ENCODE peak calls at places on chromosomes 7 and 10, in five cellular contexts. One of them, this sample, is unnamed.

GRCh38 chr7:45347804-45348203 is 190.2 kb downstream of the RAMP3 start:
- DNase-seq in K562: peak
- DNase-seq in A549: peak
- DNase-seq in stomach: no peak
- DNase-seq in tibial nerve: no peak
- DNase-seq in this sample: no peak

GRCh38 chr10:75853085-75853484 is 421.7 kb downstream of the LRMDA start:
- DNase-seq in K562: peak
- DNase-seq in A549: peak
- DNase-seq in stomach: no peak
- DNase-seq in tibial nerve: no peak
- DNase-seq in this sample: no peak

GRCh38 chr10:133124357-133125211 is 35.4 kb upstream of the KNDC1 start:
- DNase-seq in K562: peak
- DNase-seq in A549: peak
- DNase-seq in stomach: peak
- DNase-seq in tibial nerve: no peak
- DNase-seq in this sample: peak

GRCh38 chr7:19133891-19134290 is 11.3 kb downstream of the FERD3L start:
- DNase-seq in K562: no peak
- DNase-seq in A549: no peak
- DNase-seq in stomach: no peak
- DNase-seq in tibial nerve: no peak
- DNase-seq in this sample: no peak

GRCh38 chr7:79296553-79297320 is 156.7 kb downstream of the MAGI2 start:
- DNase-seq in K562: no peak
- DNase-seq in A549: no peak
- DNase-seq in stomach: no peak
- DNase-seq in tibial nerve: no peak
- DNase-seq in this sample: no peak

GRCh38 chr7:42082144-42082543 is 154.9 kb downstream of the GLI3 start:
- DNase-seq in K562: no peak
- DNase-seq in A549: no peak
- DNase-seq in stomach: no peak
- DNase-seq in tibial nerve: no peak
- DNase-seq in this sample: no peak

GRCh38 chr10:57102234-57102633 is 741.2 kb upstream of the ZWINT start:
- DNase-seq in K562: no peak
- DNase-seq in A549: no peak
- DNase-seq in stomach: no peak
- DNase-seq in tibial nerve: no peak
- DNase-seq in this sample: no peak

GRCh38 chr7:137999496-138000080 is 2.3 kb downstream of the CREB3L2 start:
- DNase-seq in K562: no peak
- DNase-seq in A549: no peak
- DNase-seq in stomach: no peak
- DNase-seq in tibial nerve: no peak
- DNase-seq in this sample: no peak

GRCh38 chr10:71076473-71077142 is 135.8 kb upstream of the UNC5B start:
- DNase-seq in K562: no peak
- DNase-seq in A549: no peak
- DNase-seq in stomach: no peak
- DNase-seq in tibial nerve: no peak
- DNase-seq in this sample: peak

GRCh38 chr7:38673795-38674194 is 42.6 kb upstream of the AMPH start:
- DNase-seq in K562: no peak
- DNase-seq in A549: peak
- DNase-seq in stomach: no peak
- DNase-seq in tibial nerve: no peak
- DNase-seq in this sample: no peak

GRCh38 chr10:18219096-18219495 is 78.9 kb downstream of the CACNB2 start:
- DNase-seq in K562: no peak
- DNase-seq in A549: no peak
- DNase-seq in stomach: no peak
- DNase-seq in tibial nerve: no peak
- DNase-seq in this sample: no peak

GRCh38 chr7:38222481-38223096 is 44.5 kb downstream of the STARD3NL start:
- DNase-seq in K562: peak
- DNase-seq in A549: peak
- DNase-seq in stomach: no peak
- DNase-seq in tibial nerve: peak
- DNase-seq in this sample: no peak

GRCh38 chr7:46478046-46478445 is 557.0 kb upstream of the IGFBP3 start:
- DNase-seq in K562: no peak
- DNase-seq in A549: no peak
- DNase-seq in stomach: no peak
- DNase-seq in tibial nerve: no peak
- DNase-seq in this sample: no peak

GRCh38 chr7:46627038-46627315 is 705.9 kb upstream of the IGFBP3 start:
- DNase-seq in K562: no peak
- DNase-seq in A549: no peak
- DNase-seq in stomach: no peak
- DNase-seq in tibial nerve: no peak
- DNase-seq in this sample: no peak

GRCh38 chr7:55641273-55641691 is 69.0 kb upstream of the VOPP1 start:
- DNase-seq in K562: peak
- DNase-seq in A549: peak
- DNase-seq in stomach: peak
- DNase-seq in tibial nerve: peak
- DNase-seq in this sample: peak

GRCh38 chr7:150451097-150451793 is 815 bp downstream of the GIMAP8 start:
- DNase-seq in K562: no peak
- DNase-seq in A549: no peak
- DNase-seq in stomach: no peak
- DNase-seq in tibial nerve: peak
- DNase-seq in this sample: peak

GRCh38 chr7:139340037-139340807 is 915 bp upstream of the FMC1 start:
- DNase-seq in K562: peak
- DNase-seq in A549: peak
- DNase-seq in stomach: peak
- DNase-seq in tibial nerve: peak
- DNase-seq in this sample: peak

GRCh38 chr10:72344932-72345331 is 9.8 kb downstream of the DNAJB12 start:
- DNase-seq in K562: no peak
- DNase-seq in A549: no peak
- DNase-seq in stomach: no peak
- DNase-seq in tibial nerve: no peak
- DNase-seq in this sample: no peak

GRCh38 chr7:114181280-114181679 is 233.3 kb upstream of the FOXP2 start:
- DNase-seq in K562: no peak
- DNase-seq in A549: no peak
- DNase-seq in stomach: no peak
- DNase-seq in tibial nerve: no peak
- DNase-seq in this sample: no peak

GRCh38 chr10:104824378-104825006 is 183.4 kb downstream of the SORCS3 start:
- DNase-seq in K562: peak
- DNase-seq in A549: peak
- DNase-seq in stomach: peak
- DNase-seq in tibial nerve: no peak
- DNase-seq in this sample: no peak

GRCh38 chr7:20330176-20330796 is 414 bp upstream of the ITGB8 start:
- DNase-seq in K562: peak
- DNase-seq in A549: peak
- DNase-seq in stomach: peak
- DNase-seq in tibial nerve: peak
- DNase-seq in this sample: peak

GRCh38 chr10:74821501-74821900 is 4.9 kb upstream of the KAT6B start:
- DNase-seq in K562: no peak
- DNase-seq in A549: no peak
- DNase-seq in stomach: peak
- DNase-seq in tibial nerve: no peak
- DNase-seq in this sample: peak

GRCh38 chr10:102505462-102506115 is 1.8 kb downstream of the SUFU start:
- DNase-seq in K562: no peak
- DNase-seq in A549: no peak
- DNase-seq in stomach: no peak
- DNase-seq in tibial nerve: no peak
- DNase-seq in this sample: no peak

GRCh38 chr7:151083071-151083823 is at the start of gene TMUB1:
- DNase-seq in K562: peak
- DNase-seq in A549: peak
- DNase-seq in stomach: peak
- DNase-seq in tibial nerve: peak
- DNase-seq in this sample: peak

GRCh38 chr10:84198206-84198915 is 4.0 kb downstream of the CDHR1 start:
- DNase-seq in K562: no peak
- DNase-seq in A549: no peak
- DNase-seq in stomach: no peak
- DNase-seq in tibial nerve: no peak
- DNase-seq in this sample: peak

GRCh38 chr10:26573674-26574073 is 123.8 kb upstream of the PDSS1 start:
- DNase-seq in K562: no peak
- DNase-seq in A549: peak
- DNase-seq in stomach: no peak
- DNase-seq in tibial nerve: no peak
- DNase-seq in this sample: peak

DNA sequence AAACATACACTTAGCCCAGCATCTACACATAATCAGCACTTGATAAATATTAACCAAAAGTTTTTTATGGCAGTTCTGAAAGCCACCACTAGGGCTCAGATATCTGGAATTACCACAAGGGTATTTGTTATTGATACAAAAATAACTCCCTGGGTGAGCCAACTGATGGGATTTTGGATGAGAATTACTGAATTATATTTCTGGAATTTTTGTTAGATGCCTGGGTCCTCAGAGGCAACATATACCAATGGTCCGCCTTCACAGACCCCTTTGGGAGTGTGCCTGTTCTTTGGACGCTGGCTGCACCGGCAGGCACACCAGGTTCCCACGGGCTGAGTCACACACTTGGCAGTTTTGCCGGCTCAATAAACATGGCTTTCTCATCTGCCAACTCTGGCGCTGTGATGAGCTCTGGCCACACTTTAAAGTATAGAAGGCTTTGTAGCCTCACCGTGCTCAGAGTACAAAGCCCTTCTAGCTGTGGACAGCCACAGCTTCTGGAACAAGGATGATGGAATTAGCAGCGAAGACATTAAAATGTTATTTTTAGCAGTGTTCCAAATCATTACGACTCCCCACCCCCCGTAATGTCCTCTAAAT is 24.5 kb upstream of the EEPD1 start:
- DNase-seq in K562: peak
- DNase-seq in A549: peak
- DNase-seq in stomach: peak
- DNase-seq in tibial nerve: peak
- DNase-seq in this sample: peak
- H3K4me3 ChIP-seq in K562: no peak
- H3K4me3 ChIP-seq in A549: peak
- H3K4me3 ChIP-seq in stomach: no peak
- H3K4me3 ChIP-seq in tibial nerve: no peak
- H3K4me3 ChIP-seq in this sample: no peak

GRCh38 chr10:122481296-122482056 is 20.1 kb downstream of the HTRA1 start:
- DNase-seq in K562: no peak
- DNase-seq in A549: no peak
- DNase-seq in stomach: no peak
- DNase-seq in tibial nerve: no peak
- DNase-seq in this sample: no peak

GRCh38 chr10:122487231-122487765 is 25.9 kb downstream of the HTRA1 start:
- DNase-seq in K562: no peak
- DNase-seq in A549: no peak
- DNase-seq in stomach: no peak
- DNase-seq in tibial nerve: no peak
- DNase-seq in this sample: peak

GRCh38 chr10:122486396-122487080 is 25.2 kb downstream of the HTRA1 start:
- DNase-seq in K562: no peak
- DNase-seq in A549: no peak
- DNase-seq in stomach: no peak
- DNase-seq in tibial nerve: no peak
- DNase-seq in this sample: no peak

GRCh38 chr10:122484276-122485060 is 23.1 kb downstream of the HTRA1 start:
- DNase-seq in K562: no peak
- DNase-seq in A549: no peak
- DNase-seq in stomach: no peak
- DNase-seq in tibial nerve: no peak
- DNase-seq in this sample: no peak

DNA sequence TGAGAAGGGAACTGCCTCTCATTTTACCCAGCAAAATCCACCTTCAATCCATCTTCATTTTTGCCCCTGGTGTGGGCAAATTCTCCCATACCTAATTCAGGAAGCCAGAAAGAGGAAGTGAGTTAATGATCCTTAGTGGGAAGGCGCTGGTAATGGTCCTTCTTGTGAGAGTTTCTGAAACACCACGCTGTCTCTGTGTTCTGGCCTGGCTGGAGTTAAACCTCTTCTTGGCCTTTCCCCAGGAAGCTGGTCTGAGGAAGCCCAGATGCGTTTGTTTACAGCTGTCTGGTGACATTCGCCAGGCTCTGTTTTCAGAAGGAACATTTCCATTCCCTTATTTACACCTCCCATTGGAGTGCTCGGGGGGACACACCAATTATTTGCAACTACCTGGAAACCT is 24.3 kb downstream of the HTRA1 start:
- DNase-seq in K562: no peak
- DNase-seq in A549: no peak
- DNase-seq in stomach: no peak
- DNase-seq in tibial nerve: no peak
- DNase-seq in this sample: no peak
- TF ChIP-seq EP300 in K562: no peak
- TF ChIP-seq EP300 in A549: no peak
- TF ChIP-seq EP300 in stomach: peak
- TF ChIP-seq EP300 in tibial nerve: no peak
- TF ChIP-seq EP300 in this sample: peak

GRCh38 chr7:69363131-69363530 is 235.1 kb upstream of the AUTS2 start:
- DNase-seq in K562: no peak
- DNase-seq in A549: peak
- DNase-seq in stomach: no peak
- DNase-seq in tibial nerve: no peak
- DNase-seq in this sample: no peak
- TF ChIP-seq POLR2A in K562: no peak
- TF ChIP-seq POLR2A in A549: no peak
- TF ChIP-seq POLR2A in stomach: no peak
- TF ChIP-seq POLR2A in tibial nerve: no peak
- TF ChIP-seq POLR2A in this sample: no peak

DNA sequence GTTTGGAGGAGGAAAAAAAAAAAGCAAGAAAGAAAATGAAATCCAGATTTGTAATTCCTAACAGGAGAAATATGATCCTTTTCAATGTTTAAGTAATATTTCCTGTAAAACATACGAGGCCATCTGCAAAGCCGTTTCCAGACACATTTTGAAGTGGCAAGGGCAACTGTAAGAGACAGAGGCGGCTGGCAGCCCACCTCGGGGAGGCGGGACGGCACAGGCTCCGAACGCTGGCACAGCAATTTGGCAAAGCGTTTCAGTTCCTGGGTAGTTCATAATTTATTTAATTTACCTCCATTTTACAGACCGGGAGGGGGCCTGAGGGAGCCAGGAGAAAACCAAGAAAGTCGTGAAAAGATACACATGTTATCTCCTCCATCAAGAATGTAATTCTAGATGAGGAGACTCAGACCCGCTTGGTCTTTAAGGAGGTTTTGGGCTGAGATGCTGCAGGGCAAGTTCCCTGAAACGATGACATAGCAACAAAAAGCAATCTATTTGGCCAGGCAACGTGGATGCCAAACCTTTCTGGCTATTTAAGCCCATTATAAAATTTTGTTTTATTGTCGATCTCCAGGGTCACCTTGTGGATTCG is 448.5 kb upstream of the MKI67 start:
- DNase-seq in K562: no peak
- DNase-seq in A549: no peak
- DNase-seq in stomach: no peak
- DNase-seq in tibial nerve: no peak
- DNase-seq in this sample: no peak
- H3K4me3 ChIP-seq in K562: no peak
- H3K4me3 ChIP-seq in A549: no peak
- H3K4me3 ChIP-seq in stomach: no peak
- H3K4me3 ChIP-seq in tibial nerve: no peak
- H3K4me3 ChIP-seq in this sample: no peak

This sample was measured in transverse colon.